ENCODE peak calls at places on chromosomes 4 and X, in nine cellular contexts. P is A673, Z is MM.1S, Q is hepatocyte, B is testis, H is vagina, D is Caco-2, S is cardiac muscle cell, M is psoas muscle. V is an unnamed sample.

GRCh38 chr4:72677265-72677664 is 108.2 kb upstream of the ADAMTS3 start:
- DNase-seq in Q (no peak), H (no peak), D (no peak), S (no peak), B (no peak), Z (no peak), M (no peak), P (no peak), V (no peak)

GRCh38 chr4:5478116-5478515 is 230.2 kb downstream of the EVC2 start:
- DNase-seq in B (no peak), H (no peak), P (no peak), S (no peak), Q (no peak), Z (no peak), D (no peak), M (no peak), V (no peak)

GRCh38 chrX:68490644-68491043 is 8.2 kb upstream of the YIPF6 start:
- DNase-seq in Z (no peak), P (peak; percentile 14), Q (peak; percentile 42), B (no peak), S (peak; percentile 8), H (no peak), D (peak; percentile 39), M (no peak), V (no peak)

GRCh38 chr4:146033149-146033548 is 94.5 kb upstream of the ZNF827 start:
- DNase-seq in Q (peak; percentile 72), Z (no peak), D (no peak), B (peak; percentile 17), M (no peak), S (peak; percentile 8), P (no peak), H (no peak), V (peak; percentile 26)

GRCh38 chrX:37905436-37906147 is 58.2 kb upstream of the DYNLT3 start:
- DNase-seq in M (no peak), Q (peak; percentile 63), B (no peak), S (peak; percentile 45), Z (no peak), H (no peak), P (peak; percentile 90), D (peak; percentile 70), V (no peak)

GRCh38 chr4:20638825-20639224 is 61.4 kb upstream of the PACRGL start:
- DNase-seq in D (no peak), H (no peak), B (no peak), Z (no peak), Q (no peak), P (peak; percentile 22), S (no peak), M (no peak), V (no peak)

GRCh38 chr4:153112071-153112460 is 92.2 kb upstream of the TRIM2 start:
- DNase-seq in S (no peak), Z (no peak), M (no peak), Q (no peak), H (peak; percentile 82), B (no peak), D (no peak), P (no peak), V (no peak)

GRCh38 chr4:164768516-164768915 is 14.6 kb downstream of the SMIM31 start:
- DNase-seq in P (peak; percentile 60), M (no peak), S (no peak), B (no peak), H (no peak), D (no peak), Q (peak; percentile 14), Z (peak; percentile 31), V (no peak)

GRCh38 chrX:40299028-40299479 is 201.3 kb upstream of the BCOR start:
- DNase-seq in S (peak; percentile 71), D (peak; percentile 30), M (no peak), Z (no peak), P (no peak), Q (peak; percentile 54), H (no peak), B (no peak), V (no peak)

GRCh38 chr4:168200685-168201084 is 108.3 kb downstream of the ANXA10 start:
- DNase-seq in H (no peak), B (no peak), D (no peak), S (no peak), Z (no peak), P (no peak), Q (no peak), M (no peak), V (no peak)

GRCh38 chr4:30828290-30828926 is 108.2 kb downstream of the PCDH7 start:
- DNase-seq in H (no peak), Q (no peak), B (no peak), M (no peak), S (no peak), D (no peak), P (peak; percentile 19), Z (no peak), V (no peak)

GRCh38 chr4:30821891-30822612 is 101.9 kb downstream of the PCDH7 start:
- DNase-seq in P (peak; percentile 72), B (no peak), Z (no peak), Q (no peak), S (no peak), M (no peak), H (no peak), D (no peak), V (no peak)

GRCh38 chr4:30821275-30821674 is 101.1 kb downstream of the PCDH7 start:
- DNase-seq in M (no peak), H (no peak), Q (no peak), Z (no peak), S (no peak), P (no peak), D (no peak), B (no peak), V (no peak)

GRCh38 chr4:30822911-30823529 is 102.9 kb downstream of the PCDH7 start:
- DNase-seq in S (no peak), Z (no peak), B (no peak), D (no peak), H (no peak), Q (no peak), M (no peak), P (no peak), V (no peak)

GRCh38 chr4:30825008-30825765 is 105.0 kb downstream of the PCDH7 start:
- DNase-seq in H (no peak), Q (no peak), P (no peak), D (no peak), M (no peak), S (no peak), B (no peak), Z (no peak), V (no peak)
- H3K36me3 ChIP-seq in H (no peaks in the 10 kb centered on the region), Q (no peaks in the 10 kb centered on the region), P (no peaks in the 10 kb centered on the region), D (no peaks in the 10 kb centered on the region), M (no peaks in the 10 kb centered on the region), S (no peaks in the 10 kb centered on the region), B (no peaks in the 10 kb centered on the region), Z (no peaks in the 10 kb centered on the region), V (no peaks in the 10 kb centered on the region)

GRCh38 chr4:80182237-80182866 is 15.0 kb upstream of the PRDM8 start:
- DNase-seq in D (no peak), H (no peak), Q (no peak), B (no peak), Z (no peak), P (no peak), S (no peak), M (no peak), V (no peak)

GRCh38 chr4:80184791-80185756 is 12.2 kb upstream of the PRDM8 start:
- DNase-seq in Z (peak; percentile 23), M (no peak), S (peak; percentile 13), B (no peak), Q (no peak), P (no peak), H (no peak), D (no peak), V (no peak)

GRCh38 chr4:80185787-80186548 is 11.3 kb upstream of the PRDM8 start:
- DNase-seq in Q (no peak), P (no peak), M (no peak), B (no peak), H (no peak), D (no peak), S (peak; percentile 30), Z (no peak), V (no peak)

GRCh38 chr4:80183196-80184052 is 13.9 kb upstream of the PRDM8 start:
- DNase-seq in B (no peak), Z (no peak), M (peak; percentile 43), H (no peak), D (no peak), P (no peak), Q (no peak), S (no peak), V (no peak)

GRCh38 chr4:80184053-80184790 is 13.1 kb upstream of the PRDM8 start:
- DNase-seq in D (peak; percentile 79), M (peak; percentile 91), S (peak; percentile 92), B (peak; percentile 90), Q (peak; percentile 87), H (no peak), Z (peak; percentile 84), P (peak; percentile 63), V (peak; percentile 77)
- H3K27me3 ChIP-seq in D (no peaks in the 10 kb centered on the region), M (no peaks in the 10 kb centered on the region), S (peaks cover 67% of the 10 kb centered on the region), B (peaks cover 5% of the 10 kb centered on the region), Q (peaks cover 83% of the 10 kb centered on the region), H (no peaks in the 10 kb centered on the region), Z (peaks cover 8% of the 10 kb centered on the region), P (peaks cover 43% of the 10 kb centered on the region), V (peaks cover 31% of the 10 kb centered on the region)

GRCh38 chr4:24992968-24993367 is 37.8 kb downstream of the LGI2 start:
- DNase-seq in D (no peak), Z (no peak), P (no peak), B (no peak), S (no peak), H (no peak), Q (no peak), M (no peak), V (no peak)

GRCh38 chr4:24989327-24989726 is 41.4 kb downstream of the LGI2 start:
- DNase-seq in Q (no peak), H (no peak), Z (no peak), D (no peak), P (no peak), B (no peak), S (no peak), M (no peak), V (no peak)

GRCh38 chr4:24991015-24991414 is 39.7 kb downstream of the LGI2 start:
- DNase-seq in H (no peak), S (no peak), M (no peak), D (no peak), Q (no peak), P (no peak), B (no peak), Z (no peak), V (no peak)

GRCh38 chr4:24984602-24985532 is 45.9 kb downstream of the LGI2 start:
- DNase-seq in M (no peak), Q (no peak), D (no peak), H (no peak), Z (no peak), B (no peak), S (no peak), P (no peak), V (no peak)

GRCh38 chr4:24988776-24989175 is 42.0 kb downstream of the LGI2 start:
- DNase-seq in S (peak; percentile 46), H (no peak), Z (peak; percentile 48), D (peak; percentile 52), M (no peak), B (peak; percentile 23), Q (peak; percentile 26), P (peak; percentile 42), V (peak; percentile 30)
- TF ChIP-seq CTCF in S (peak; percentile 68), H (no peak), Z (peak; percentile 64), D (peak; percentile 25), M (peak; percentile 21), B (no peak), Q (peak; percentile 35), P (peak; percentile 53), V (peak; percentile 61)

DNA sequence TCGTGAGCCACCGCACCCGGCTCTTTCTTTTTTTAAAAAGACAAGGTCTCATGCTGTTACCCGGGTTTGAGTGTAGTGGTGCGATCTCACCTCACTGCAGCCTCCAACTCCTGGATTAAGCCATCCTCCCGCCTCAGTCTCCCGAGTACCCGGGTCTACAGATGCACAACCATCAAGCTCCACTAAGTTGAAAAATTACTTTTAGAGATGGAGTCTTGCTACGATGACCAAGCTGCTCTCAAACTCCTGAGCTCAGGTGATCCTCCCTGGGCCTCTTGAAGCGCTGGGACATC is 2.0 kb downstream of the SLC25A6 start:
- DNase-seq in B (peak; percentile 10), M (peak; percentile 4), S (no peak), P (no peak), Q (no peak), H (no peak), D (no peak), Z (no peak), V (no peak)
- H3K36me3 ChIP-seq in B (no peaks in the 10 kb centered on the region), M (peaks cover 20% of the 10 kb centered on the region), S (peaks cover 52% of the 10 kb centered on the region), P (peaks cover 65% of the 10 kb centered on the region), Q (no peaks in the 10 kb centered on the region), H (peaks cover 61% of the 10 kb centered on the region), D (peaks cover 19% of the 10 kb centered on the region), Z (peaks cover 10% of the 10 kb centered on the region), V (peaks cover 58% of the 10 kb centered on the region)

V was measured in thyroid gland.